ENCODE peak calls at places on chromosomes 5 and 9, in six cellular contexts. One of them, this sample, is unnamed. For H3K27me3, the result is how much of the 10 kb centered on the place peaks cover.

GRCh38 chr9:35826071-35826701 is 2.3 kb downstream of the FAM221B start:
- DNase-seq in spleen: no peak
- DNase-seq in suprapubic skin: no peak
- DNase-seq in tibial nerve: peak
- DNase-seq in PC-3: peak
- DNase-seq in psoas muscle: no peak
- DNase-seq in this sample: peak

GRCh38 chr5:168869615-168870227 is 290.6 kb upstream of the PANK3 start:
- DNase-seq in tibial nerve: no peak
- DNase-seq in PC-3: no peak
- DNase-seq in psoas muscle: no peak
- DNase-seq in spleen: no peak
- DNase-seq in suprapubic skin: no peak
- DNase-seq in this sample: no peak

GRCh38 chr5:74272831-74273545 is 367.5 kb downstream of the ENC1 start:
- DNase-seq in suprapubic skin: no peak
- DNase-seq in PC-3: no peak
- DNase-seq in tibial nerve: no peak
- DNase-seq in psoas muscle: no peak
- DNase-seq in spleen: no peak
- DNase-seq in this sample: peak

GRCh38 chr9:95008151-95008771 is 281.8 kb downstream of the AOPEP start:
- DNase-seq in suprapubic skin: no peak
- DNase-seq in spleen: no peak
- DNase-seq in tibial nerve: no peak
- DNase-seq in PC-3: peak
- DNase-seq in psoas muscle: no peak
- DNase-seq in this sample: no peak

GRCh38 chr9:2228132-2228531 is 213.0 kb downstream of the SMARCA2 start:
- DNase-seq in spleen: no peak
- DNase-seq in psoas muscle: no peak
- DNase-seq in PC-3: no peak
- DNase-seq in suprapubic skin: no peak
- DNase-seq in tibial nerve: no peak
- DNase-seq in this sample: peak

GRCh38 chr5:67319935-67320725 is 123.5 kb upstream of the CD180 start:
- DNase-seq in tibial nerve: no peak
- DNase-seq in suprapubic skin: no peak
- DNase-seq in PC-3: no peak
- DNase-seq in psoas muscle: no peak
- DNase-seq in spleen: no peak
- DNase-seq in this sample: no peak

GRCh38 chr5:80083115-80083890 is 48.2 kb downstream of the THBS4 start:
- DNase-seq in suprapubic skin: no peak
- DNase-seq in spleen: no peak
- DNase-seq in PC-3: peak
- DNase-seq in psoas muscle: no peak
- DNase-seq in tibial nerve: peak
- DNase-seq in this sample: peak

GRCh38 chr9:76107487-76107886 is 217.0 kb downstream of the PCSK5 start:
- DNase-seq in suprapubic skin: no peak
- DNase-seq in tibial nerve: peak
- DNase-seq in psoas muscle: no peak
- DNase-seq in PC-3: no peak
- DNase-seq in spleen: no peak
- DNase-seq in this sample: no peak

GRCh38 chr9:136530472-136531089 is 15.3 kb downstream of the NOTCH1 start:
- DNase-seq in suprapubic skin: no peak
- DNase-seq in psoas muscle: no peak
- DNase-seq in PC-3: no peak
- DNase-seq in tibial nerve: no peak
- DNase-seq in spleen: no peak
- DNase-seq in this sample: no peak

GRCh38 chr5:91141642-91142041 is 241.5 kb downstream of the ARRDC3 start:
- DNase-seq in tibial nerve: no peak
- DNase-seq in psoas muscle: no peak
- DNase-seq in suprapubic skin: no peak
- DNase-seq in PC-3: no peak
- DNase-seq in spleen: no peak
- DNase-seq in this sample: no peak
- H3K27me3 ChIP-seq in tibial nerve: under half
- H3K27me3 ChIP-seq in psoas muscle: under half
- H3K27me3 ChIP-seq in suprapubic skin: under half
- H3K27me3 ChIP-seq in PC-3: under half
- H3K27me3 ChIP-seq in spleen: under half
- H3K27me3 ChIP-seq in this sample: under half

DNA sequence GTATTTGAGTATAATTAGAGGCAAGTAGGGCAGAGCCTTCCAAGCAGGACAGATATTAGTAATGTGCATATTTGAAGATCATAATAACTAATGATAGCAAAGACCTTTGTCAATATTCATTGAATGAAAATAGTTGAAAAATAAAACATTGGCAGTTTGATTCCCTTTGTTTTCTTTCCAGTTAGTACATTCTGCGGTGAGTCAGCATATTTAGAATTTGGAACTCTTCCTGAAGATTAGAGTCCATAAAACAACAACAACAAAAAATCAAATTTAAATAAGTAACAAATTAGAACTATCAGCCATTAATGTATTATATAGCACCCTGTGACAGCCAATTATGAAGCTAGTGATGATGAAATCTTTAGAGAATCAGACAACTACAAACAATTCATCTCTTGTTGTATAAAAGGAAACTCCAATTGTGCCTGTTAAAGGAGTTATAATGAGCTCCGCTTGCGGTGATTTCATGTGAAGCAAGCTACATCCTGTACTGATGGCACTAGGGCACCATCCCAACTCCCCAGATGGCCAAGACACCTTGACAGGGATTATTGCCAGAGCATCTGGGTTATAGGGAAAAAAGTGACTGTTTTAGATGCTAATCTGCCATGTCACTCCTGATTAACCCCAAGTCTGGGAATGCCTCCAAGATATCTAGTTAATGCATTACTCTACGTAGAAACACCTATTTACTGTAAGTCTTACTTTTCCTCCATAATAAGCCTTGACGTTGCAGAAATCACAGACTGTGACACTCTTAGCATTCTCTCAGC is 6.8 kb downstream of the IFNA8 start:
- DNase-seq in PC-3: peak
- DNase-seq in spleen: no peak
- DNase-seq in suprapubic skin: no peak
- DNase-seq in tibial nerve: no peak
- DNase-seq in psoas muscle: no peak
- DNase-seq in this sample: no peak
- H3K27me3 ChIP-seq in PC-3: under half
- H3K27me3 ChIP-seq in spleen: under half
- H3K27me3 ChIP-seq in suprapubic skin: under half
- H3K27me3 ChIP-seq in tibial nerve: under half
- H3K27me3 ChIP-seq in psoas muscle: under half
- H3K27me3 ChIP-seq in this sample: under half

GRCh38 chr5:177403826-177404640 is 3.6 kb upstream of the PFN3 start:
- DNase-seq in PC-3: peak
- DNase-seq in tibial nerve: peak
- DNase-seq in psoas muscle: peak
- DNase-seq in spleen: peak
- DNase-seq in suprapubic skin: peak
- DNase-seq in this sample: peak
- H3K27me3 ChIP-seq in PC-3: under half
- H3K27me3 ChIP-seq in tibial nerve: under half
- H3K27me3 ChIP-seq in psoas muscle: under half
- H3K27me3 ChIP-seq in spleen: under half
- H3K27me3 ChIP-seq in suprapubic skin: under half
- H3K27me3 ChIP-seq in this sample: under half

DNA sequence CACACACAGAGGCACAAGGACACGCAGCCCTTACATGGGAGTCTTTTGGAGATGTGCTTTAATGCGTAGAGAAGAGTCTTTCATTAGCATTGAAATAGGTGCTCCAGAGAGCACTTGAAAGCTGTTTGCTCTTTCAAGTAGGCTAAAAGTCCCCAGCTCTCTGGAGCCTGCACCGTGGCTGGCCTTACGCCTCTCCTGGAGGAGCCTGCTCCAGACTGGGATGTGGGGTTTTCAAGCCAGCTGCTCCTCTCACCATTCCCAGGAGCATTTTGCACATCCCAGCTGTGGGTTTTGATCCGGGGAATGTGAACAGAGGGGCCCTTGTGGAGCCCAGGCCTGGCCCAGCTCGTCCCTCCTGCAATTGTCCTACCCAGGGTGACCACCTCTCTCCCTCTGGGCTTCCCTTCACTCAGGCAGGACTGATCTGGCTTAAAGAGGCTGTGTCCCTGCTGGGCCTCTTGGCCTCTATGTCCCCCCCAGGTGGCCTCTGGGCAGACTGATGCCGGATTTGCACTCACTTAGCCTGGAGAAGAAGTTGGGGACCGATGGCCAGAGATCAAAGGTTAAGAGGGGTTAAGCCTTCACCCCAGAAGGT is 32.5 kb upstream of the TIFAB start:
- DNase-seq in PC-3: no peak
- DNase-seq in suprapubic skin: no peak
- DNase-seq in tibial nerve: no peak
- DNase-seq in psoas muscle: no peak
- DNase-seq in spleen: no peak
- DNase-seq in this sample: no peak
- H3K27me3 ChIP-seq in PC-3: under half
- H3K27me3 ChIP-seq in suprapubic skin: under half
- H3K27me3 ChIP-seq in tibial nerve: under half
- H3K27me3 ChIP-seq in psoas muscle: under half
- H3K27me3 ChIP-seq in spleen: under half
- H3K27me3 ChIP-seq in this sample: under half

GRCh38 chr9:32782476-32783167 is 718 bp upstream of the TMEM215 start:
- DNase-seq in PC-3: no peak
- DNase-seq in spleen: peak
- DNase-seq in psoas muscle: no peak
- DNase-seq in tibial nerve: no peak
- DNase-seq in suprapubic skin: no peak
- DNase-seq in this sample: no peak
- H3K27me3 ChIP-seq in PC-3: half or more
- H3K27me3 ChIP-seq in spleen: under half
- H3K27me3 ChIP-seq in psoas muscle: under half
- H3K27me3 ChIP-seq in tibial nerve: under half
- H3K27me3 ChIP-seq in suprapubic skin: under half
- H3K27me3 ChIP-seq in this sample: under half

GRCh38 chr9:134951461-134951860 is 33.7 kb upstream of the FCN1 start:
- DNase-seq in suprapubic skin: peak
- DNase-seq in PC-3: no peak
- DNase-seq in psoas muscle: no peak
- DNase-seq in spleen: peak
- DNase-seq in tibial nerve: no peak
- DNase-seq in this sample: no peak

GRCh38 chr9:134948149-134948548 is 30.4 kb upstream of the FCN1 start:
- DNase-seq in suprapubic skin: no peak
- DNase-seq in tibial nerve: no peak
- DNase-seq in psoas muscle: no peak
- DNase-seq in spleen: no peak
- DNase-seq in PC-3: no peak
- DNase-seq in this sample: no peak

GRCh38 chr9:134950811-134951210 is 33.1 kb upstream of the FCN1 start:
- DNase-seq in suprapubic skin: peak
- DNase-seq in spleen: peak
- DNase-seq in PC-3: no peak
- DNase-seq in tibial nerve: no peak
- DNase-seq in psoas muscle: no peak
- DNase-seq in this sample: no peak

GRCh38 chr9:134950404-134950760 is 32.7 kb upstream of the FCN1 start:
- DNase-seq in PC-3: no peak
- DNase-seq in suprapubic skin: peak
- DNase-seq in psoas muscle: no peak
- DNase-seq in spleen: peak
- DNase-seq in tibial nerve: no peak
- DNase-seq in this sample: no peak

GRCh38 chr9:134949681-134950403 is 32.1 kb upstream of the FCN1 start:
- DNase-seq in spleen: peak
- DNase-seq in tibial nerve: no peak
- DNase-seq in psoas muscle: no peak
- DNase-seq in suprapubic skin: peak
- DNase-seq in PC-3: no peak
- DNase-seq in this sample: no peak
- H3K27me3 ChIP-seq in spleen: under half
- H3K27me3 ChIP-seq in tibial nerve: under half
- H3K27me3 ChIP-seq in psoas muscle: under half
- H3K27me3 ChIP-seq in suprapubic skin: under half
- H3K27me3 ChIP-seq in PC-3: under half
- H3K27me3 ChIP-seq in this sample: under half

GRCh38 chr5:77953374-77953773 is 177.2 kb upstream of the TBCA start:
- DNase-seq in psoas muscle: no peak
- DNase-seq in PC-3: no peak
- DNase-seq in suprapubic skin: no peak
- DNase-seq in tibial nerve: no peak
- DNase-seq in spleen: no peak
- DNase-seq in this sample: no peak
- H3K27me3 ChIP-seq in psoas muscle: under half
- H3K27me3 ChIP-seq in PC-3: under half
- H3K27me3 ChIP-seq in suprapubic skin: under half
- H3K27me3 ChIP-seq in tibial nerve: under half
- H3K27me3 ChIP-seq in spleen: under half
- H3K27me3 ChIP-seq in this sample: under half